ENCODE peak calls at places on chromosome 11, in five cellular contexts. L is GM23338, Z is ovary, A is SW 1271, R is HFFc6. F is an unnamed sample.

GRCh38 chr11:16632295-16633200 is 105.9 kb upstream of the C11orf58 start:
- DNase-seq in L (peak; percentile 54), Z (no peak), A (no peak), R (peak; percentile 35), F (peak; percentile 76)

GRCh38 chr11:118010738-118011461 is 24.7 kb downstream of the IL10RA start:
- DNase-seq in L (no peak), Z (no peak), A (no peak), R (no peak), F (no peak)

GRCh38 chr11:111456859-111457730 is 55.1 kb downstream of the BTG4 start:
- DNase-seq in L (no peak), Z (no peak), A (no peak), R (no peak), F (no peak)

GRCh38 chr11:109971184-109971523 is 122.0 kb upstream of the ZC3H12C start:
- DNase-seq in L (peak; percentile 20), Z (no peak), A (no peak), R (peak; percentile 29), F (no peak)

GRCh38 chr11:134452026-134452848 is 40.2 kb upstream of the B3GAT1 start:
- DNase-seq in L (no peak), Z (no peak), A (no peak), R (no peak), F (peak; percentile 4)

GRCh38 chr11:132559371-132560036 is 972.8 kb downstream of the OPCML start:
- DNase-seq in L (no peak), Z (no peak), A (no peak), R (peak; percentile 7), F (peak; percentile 4)

GRCh38 chr11:830295-831131 is 2.2 kb upstream of the CD151 start:
- DNase-seq in L (peak; percentile 95), Z (peak; percentile 86), A (no peak), R (peak; percentile 47), F (no peak)

GRCh38 chr11:118074785-118075184 is 2.1 kb upstream of the TMPRSS4 start:
- DNase-seq in L (no peak), Z (no peak), A (no peak), R (no peak), F (no peak)

GRCh38 chr11:1834791-1835670 is at the start of gene SYT8:
- DNase-seq in L (no peak), Z (peak; percentile 37), A (no peak), R (no peak), F (no peak)

GRCh38 chr11:125301301-125301700 is 136.8 kb downstream of the PKNOX2 start:
- DNase-seq in L (no peak), Z (no peak), A (no peak), R (no peak), F (no peak)

GRCh38 chr11:46437106-46437689 is 45.6 kb upstream of the CHRM4 start:
- DNase-seq in L (no peak), Z (no peak), A (no peak), R (no peak), F (no peak)

GRCh38 chr11:68825603-68826002 is 16.1 kb downstream of the CPT1A start:
- DNase-seq in L (peak; percentile 46), Z (no peak), A (no peak), R (no peak), F (no peak)